ENCODE peak calls at places on chromosomes 12 and 14, in four cellular contexts. E is GM23248, W is astrocyte, G is neuronal stem cell. F is an unnamed sample.

GRCh38 chr14:89340200-89340667 is 76.8 kb downstream of the FOXN3 start:
- DNase-seq in E (peak; percentile 59), W (peak; percentile 39), G (no peak), F (peak; percentile 51)

GRCh38 chr12:42759622-42760273 is 170.2 kb upstream of the PRICKLE1 start:
- DNase-seq in E (peak; percentile 74), W (peak; percentile 63), G (no peak), F (no peak)

GRCh38 chr14:104316121-104316722 is 177.8 kb downstream of the KIF26A start:
- DNase-seq in E (no peak), W (no peak), G (no peak), F (no peak)

GRCh38 chr14:94702629-94703028 is 67.3 kb downstream of the GSC start:
- DNase-seq in E (no peak), W (no peak), G (no peak), F (peak; percentile 56)

GRCh38 chr12:45214739-45215418 is 1.0 kb upstream of the ANO6 start:
- DNase-seq in E (peak; percentile 61), W (peak; percentile 23), G (no peak), F (no peak)

GRCh38 chr12:74624206-74624605 is 86.6 kb downstream of the ATXN7L3B start:
- DNase-seq in E (no peak), W (no peak), G (no peak), F (no peak)

GRCh38 chr12:100142851-100143559 is at the start of gene BLTP3B:
- DNase-seq in E (peak; percentile 97), W (peak; percentile 49), G (peak; percentile 84), F (peak; percentile 69)

GRCh38 chr12:130658106-130658505 is 58.0 kb downstream of the RIMBP2 start:
- DNase-seq in E (no peak), W (no peak), G (no peak), F (no peak)

GRCh38 chr12:82132390-82132789 is 225.8 kb downstream of the CCDC59 start:
- DNase-seq in E (no peak), W (no peak), G (no peak), F (no peak)

GRCh38 chr14:99260652-99261551 is 11.1 kb downstream of the BCL11B start:
- DNase-seq in E (no peak), W (no peak), G (no peak), F (no peak)

GRCh38 chr12:132194056-132194455 is 49.8 kb downstream of the NOC4L start:
- DNase-seq in E (peak; percentile 13), W (no peak), G (no peak), F (no peak)

GRCh38 chr14:77031680-77032482 is 3.4 kb upstream of the IRF2BPL start:
- DNase-seq in E (peak; percentile 91), W (peak; percentile 76), G (no peak), F (no peak)

GRCh38 chr14:99621948-99622347 is 17.9 kb upstream of the CCDC85C start:
- DNase-seq in E (no peak), W (no peak), G (no peak), F (peak; percentile 22)

GRCh38 chr14:72545411-72546311 is 348.2 kb downstream of the DPF3 start:
- DNase-seq in E (peak; percentile 30), W (no peak), G (no peak), F (peak; percentile 84)

GRCh38 chr14:104555621-104556255 is 23.8 kb upstream of the C14orf180 start:
- DNase-seq in E (no peak), W (no peak), G (no peak), F (no peak)

GRCh38 chr12:82357845-82358199 is 365 bp downstream of the CCDC59 start:
- DNase-seq in E (peak; percentile 36), W (no peak), G (no peak), F (no peak)

GRCh38 chr12:44960856-44961255 is 84.7 kb upstream of the NELL2 start:
- DNase-seq in E (no peak), W (no peak), G (no peak), F (no peak)

GRCh38 chr12:38102197-38102596 is 214.4 kb upstream of the ALG10B start:
- DNase-seq in E (no peak), W (no peak), G (no peak), F (peak; percentile 69)

GRCh38 chr12:105459760-105460325 is 129.4 kb downstream of the C12orf75 start:
- DNase-seq in E (no peak), W (no peak), G (no peak), F (no peak)

GRCh38 chr14:71730471-71730870 is 201.8 kb upstream of the RGS6 start:
- DNase-seq in E (peak; percentile 65), W (peak; percentile 60), G (no peak), F (no peak)

GRCh38 chr14:67345583-67345982 is 14.0 kb downstream of the ATP6V1D start:
- DNase-seq in E (no peak), W (no peak), G (no peak), F (no peak)
- H3K36me3 ChIP-seq in E (peaks cover 72% of the 10 kb centered on the region), W (peaks cover 58% of the 10 kb centered on the region), G (peaks cover 85% of the 10 kb centered on the region), F (peaks cover 29% of the 10 kb centered on the region)

GRCh38 chr12:76187177-76187576 is 102.7 kb upstream of the NAP1L1 start:
- DNase-seq in E (no peak), W (no peak), G (no peak), F (no peak)
- H3K4me2 ChIP-seq in E (no peak overlapping the region), W (no peak overlapping the region), G (no peak overlapping the region), F (no peak overlapping the region)

GRCh38 chr14:31125231-31125630 is 82.4 kb downstream of the HECTD1 start:
- DNase-seq in E (no peak), W (no peak), G (no peak), F (no peak)

GRCh38 chr14:31124197-31124596 is 83.4 kb downstream of the HECTD1 start:
- DNase-seq in E (no peak), W (no peak), G (no peak), F (no peak)

GRCh38 chr14:31127690-31128089 is 79.9 kb downstream of the HECTD1 start:
- DNase-seq in E (no peak), W (no peak), G (no peak), F (peak; percentile 16)

GRCh38 chr14:31128601-31129526 is 78.7 kb downstream of the HECTD1 start:
- DNase-seq in E (no peak), W (no peak), G (no peak), F (no peak)

DNA sequence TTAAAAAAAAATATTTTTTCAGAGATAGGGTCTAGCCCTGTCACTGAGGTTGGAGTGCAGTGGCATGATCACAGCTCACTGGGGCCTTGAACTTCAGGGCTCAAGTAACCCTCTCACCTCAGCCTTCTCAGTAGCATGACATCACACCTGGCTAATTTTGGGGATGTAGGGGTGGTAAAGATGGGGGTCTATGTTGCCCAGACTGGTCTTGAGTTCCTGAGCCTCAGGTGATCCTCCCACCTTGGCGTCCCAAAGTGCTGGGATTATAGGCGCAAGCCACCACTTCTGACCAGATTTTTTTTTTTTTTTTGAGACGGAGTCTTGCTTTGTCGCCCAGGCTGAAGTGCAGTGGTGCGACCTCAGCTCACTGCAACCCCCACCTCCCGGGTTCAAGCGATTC is 80.9 kb downstream of the HECTD1 start:
- DNase-seq in E (no peak), W (no peak), G (no peak), F (no peak)
- H3K36me3 ChIP-seq in E (peaks cover 65% of the 10 kb centered on the region), W (peaks cover 49% of the 10 kb centered on the region), G (peaks cover 96% of the 10 kb centered on the region), F (peaks cover 36% of the 10 kb centered on the region)

GRCh38 chr14:31362746-31363145 is 57.6 kb downstream of the HEATR5A start:
- DNase-seq in E (no peak), W (no peak), G (no peak), F (peak; percentile 24)
- H3K4me2 ChIP-seq in E (no peak overlapping the region), W (no peak overlapping the region), G (no peak overlapping the region), F (no peak overlapping the region)

GRCh38 chr14:61489932-61490331 is 168.6 kb downstream of the PRKCH start:
- DNase-seq in E (no peak), W (no peak), G (no peak), F (no peak)

GRCh38 chr14:61489002-61489401 is 167.6 kb downstream of the PRKCH start:
- DNase-seq in E (no peak), W (no peak), G (no peak), F (no peak)

GRCh38 chr14:61491224-61491623 is 169.8 kb downstream of the PRKCH start:
- DNase-seq in E (no peak), W (no peak), G (no peak), F (no peak)

GRCh38 chr14:61488417-61488816 is 167.0 kb downstream of the PRKCH start:
- DNase-seq in E (no peak), W (no peak), G (no peak), F (no peak)

DNA sequence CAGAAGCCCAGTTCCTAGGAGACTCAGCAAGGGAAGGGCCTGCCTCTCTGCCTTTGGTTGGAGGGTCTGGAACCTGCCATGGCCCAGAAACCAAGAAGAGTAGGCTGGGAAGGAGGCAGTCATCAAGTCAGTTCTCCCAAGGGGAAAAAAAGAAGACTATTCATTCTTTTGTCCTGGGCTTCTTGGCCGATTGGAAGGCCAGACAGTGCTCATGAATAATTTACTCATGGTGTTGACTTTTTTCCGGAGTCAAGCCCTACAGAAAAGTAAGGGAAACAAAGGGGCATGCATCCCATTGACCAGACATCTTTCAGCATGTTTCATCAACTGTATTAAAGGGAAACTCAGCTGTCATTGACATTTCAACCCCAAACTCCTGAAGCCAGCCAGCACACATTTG is 168.1 kb downstream of the PRKCH start:
- DNase-seq in E (no peak), W (no peak), G (no peak), F (no peak)
- H3K36me3 ChIP-seq in E (no peaks in the 10 kb centered on the region), W (no peaks in the 10 kb centered on the region), G (no peaks in the 10 kb centered on the region), F (no peaks in the 10 kb centered on the region)

GRCh38 chr14:96040836-96041371 is 1.7 kb downstream of the C14orf132 start:
- DNase-seq in E (peak; percentile 35), W (peak; percentile 46), G (no peak), F (no peak)
- H3K4me2 ChIP-seq in E (peak overlapping the region; percentile 97), W (peak overlapping the region; percentile 86), G (no peak overlapping the region), F (no peak overlapping the region)

GRCh38 chr12:11856971-11857370 is 207.5 kb downstream of the ETV6 start:
- DNase-seq in E (no peak), W (no peak), G (no peak), F (peak; percentile 96)

GRCh38 chr12:11854011-11854499 is 204.6 kb downstream of the ETV6 start:
- DNase-seq in E (no peak), W (no peak), G (no peak), F (no peak)

GRCh38 chr12:11849752-11850504 is 200.5 kb downstream of the ETV6 start:
- DNase-seq in E (no peak), W (no peak), G (no peak), F (no peak)

GRCh38 chr12:11855993-11856374 is 206.5 kb downstream of the ETV6 start:
- DNase-seq in E (no peak), W (no peak), G (no peak), F (no peak)

GRCh38 chr12:11853126-11853525 is 203.7 kb downstream of the ETV6 start:
- DNase-seq in E (no peak), W (no peak), G (no peak), F (no peak)
- H3K36me3 ChIP-seq in E (peaks cover 14% of the 10 kb centered on the region), W (peaks cover 21% of the 10 kb centered on the region), G (peaks cover 18% of the 10 kb centered on the region), F (no peaks in the 10 kb centered on the region)